ENCODE peak calls at places on chromosomes 6 and 20, in four cellular contexts. One of them, this sample, is unnamed.
A peak's percentile ranks its signal among the peaks of the same experiment; 100 is the strongest.

GRCh38 chr6:44332585-44332984 is 9.9 kb upstream of the SPATS1 start:
- DNase-seq in EH: peak; percentile 28
- DNase-seq in stimulated activated CD4-positive, alpha-beta T cell treated with anti-CD3 and anti-CD28 coated beads, Interleukin-1b, Interleukin-23, amount 100 ng/mL, for 24 hours: no peak
- DNase-seq in HEK293T: no peak
- DNase-seq in this sample: no peak

GRCh38 chr20:3901028-3901746 is 12.0 kb downstream of the PANK2 start:
- DNase-seq in HEK293T: no peak
- DNase-seq in EH: no peak
- DNase-seq in stimulated activated CD4-positive, alpha-beta T cell treated with anti-CD3 and anti-CD28 coated beads, Interleukin-1b, Interleukin-23, amount 100 ng/mL, for 24 hours: no peak
- DNase-seq in this sample: no peak

GRCh38 chr6:96460052-96460700 is 61.4 kb upstream of the UFL1 start:
- DNase-seq in EH: no peak
- DNase-seq in HEK293T: no peak
- DNase-seq in stimulated activated CD4-positive, alpha-beta T cell treated with anti-CD3 and anti-CD28 coated beads, Interleukin-1b, Interleukin-23, amount 100 ng/mL, for 24 hours: no peak
- DNase-seq in this sample: no peak

GRCh38 chr6:166640342-166641043 is 13.4 kb upstream of the RPS6KA2 start:
- DNase-seq in EH: no peak
- DNase-seq in HEK293T: peak; percentile 51
- DNase-seq in stimulated activated CD4-positive, alpha-beta T cell treated with anti-CD3 and anti-CD28 coated beads, Interleukin-1b, Interleukin-23, amount 100 ng/mL, for 24 hours: no peak
- DNase-seq in this sample: no peak

GRCh38 chr20:13111249-13111911 is 102.6 kb downstream of the SPTLC3 start:
- DNase-seq in stimulated activated CD4-positive, alpha-beta T cell treated with anti-CD3 and anti-CD28 coated beads, Interleukin-1b, Interleukin-23, amount 100 ng/mL, for 24 hours: no peak
- DNase-seq in EH: no peak
- DNase-seq in HEK293T: no peak
- DNase-seq in this sample: no peak

GRCh38 chr6:52285174-52286068 is 879 bp upstream of the MCM3 start:
- DNase-seq in HEK293T: peak; percentile 18
- DNase-seq in EH: peak; percentile 22
- DNase-seq in stimulated activated CD4-positive, alpha-beta T cell treated with anti-CD3 and anti-CD28 coated beads, Interleukin-1b, Interleukin-23, amount 100 ng/mL, for 24 hours: no peak
- DNase-seq in this sample: no peak

GRCh38 chr20:17617868-17618672 is 48.2 kb downstream of the DSTN start:
- DNase-seq in HEK293T: no peak
- DNase-seq in stimulated activated CD4-positive, alpha-beta T cell treated with anti-CD3 and anti-CD28 coated beads, Interleukin-1b, Interleukin-23, amount 100 ng/mL, for 24 hours: no peak
- DNase-seq in EH: no peak
- DNase-seq in this sample: no peak

GRCh38 chr6:82006027-82006738 is 241.4 kb downstream of the IBTK start:
- DNase-seq in EH: peak; percentile 65
- DNase-seq in HEK293T: peak; percentile 9
- DNase-seq in stimulated activated CD4-positive, alpha-beta T cell treated with anti-CD3 and anti-CD28 coated beads, Interleukin-1b, Interleukin-23, amount 100 ng/mL, for 24 hours: no peak
- DNase-seq in this sample: no peak